ENCODE peak calls at places on chromosomes 5 and 9, in nine cellular contexts. C is ovary, H is heart right ventricle, A is astrocyte of the spinal cord, L is endothelial cell of umbilical vein, R is GM12865, M is A549, K is HFF-Myc, I is DND-41. Q is an unnamed sample.

GRCh38 chr5:134509308-134510040 is 16.0 kb upstream of the JADE2 start:
- DNase-seq in R (no peak), I (no peak), A (peak; percentile 50), H (no peak), C (no peak), K (no peak), L (no peak), M (peak; percentile 35), Q (peak; percentile 95)

GRCh38 chr5:38848637-38849036 is 2.8 kb downstream of the OSMR start:
- DNase-seq in H (no peak), K (no peak), L (no peak), C (no peak), M (no peak), A (no peak), I (no peak), R (no peak), Q (no peak)

GRCh38 chr5:167244583-167244982 is 1046.9 kb upstream of the WWC1 start:
- DNase-seq in I (no peak), L (no peak), C (no peak), R (no peak), A (peak; percentile 18), M (no peak), H (no peak), K (no peak), Q (no peak)

GRCh38 chr9:18976368-18977238 is 56.4 kb downstream of the SAXO1 start:
- DNase-seq in R (peak; percentile 3), A (peak; percentile 83), I (peak; percentile 24), C (no peak), M (no peak), H (no peak), L (peak; percentile 21), K (peak; percentile 60), Q (no peak)

GRCh38 chr9:127450170-127450830 is 906 bp downstream of the RPL12 start:
- DNase-seq in I (peak; percentile 58), L (peak; percentile 16), H (no peak), M (peak; percentile 27), A (peak; percentile 16), K (no peak), R (no peak), C (peak; percentile 34), Q (peak; percentile 45)

GRCh38 chr9:124257070-124257864 is 482 bp upstream of the NEK6 start:
- DNase-seq in M (no peak), I (no peak), L (peak; percentile 13), K (no peak), H (no peak), A (peak; percentile 39), R (no peak), C (no peak), Q (no peak)

GRCh38 chr9:97737429-97737828 is 40.3 kb upstream of the XPA start:
- DNase-seq in I (no peak), A (no peak), K (no peak), H (no peak), C (no peak), L (no peak), R (no peak), M (peak; percentile 44), Q (no peak)

GRCh38 chr9:93830606-93831005 is 124.5 kb downstream of the BARX1 start:
- DNase-seq in L (no peak), R (no peak), K (no peak), M (no peak), H (no peak), I (no peak), C (no peak), A (no peak), Q (no peak)

GRCh38 chr5:82073179-82073578 is 101.4 kb downstream of the ATG10 start:
- DNase-seq in A (peak; percentile 52), L (no peak), K (peak; percentile 16), I (no peak), H (no peak), M (no peak), C (no peak), R (no peak), Q (no peak)

GRCh38 chr5:107389130-107389553 is 281.6 kb downstream of the EFNA5 start:
- DNase-seq in M (peak; percentile 86), L (peak; percentile 92), A (peak; percentile 68), R (peak; percentile 88), H (no peak), I (peak; percentile 63), K (peak; percentile 45), C (no peak), Q (no peak)

GRCh38 chr9:126883636-126884035 is 23.2 kb downstream of the ZBTB34 start:
- DNase-seq in C (no peak), A (no peak), M (no peak), R (no peak), I (no peak), L (no peak), H (no peak), K (no peak), Q (no peak)

GRCh38 chr5:81838307-81838906 is 87.5 kb upstream of the SSBP2 start:
- DNase-seq in K (no peak), R (peak; percentile 67), H (no peak), A (peak; percentile 56), I (peak; percentile 46), M (peak; percentile 62), L (peak; percentile 34), C (no peak), Q (peak; percentile 43)

GRCh38 chr9:123246534-123246933 is 21.9 kb downstream of the STRBP start:
- DNase-seq in L (peak; percentile 58), A (peak; percentile 33), H (no peak), C (no peak), M (no peak), K (no peak), R (no peak), I (no peak), Q (no peak)

GRCh38 chr5:378301-378891 is 56.9 kb downstream of the AHRR start:
- DNase-seq in I (no peak), K (no peak), L (peak; percentile 13), H (no peak), R (peak; percentile 64), M (no peak), A (peak; percentile 62), C (no peak), Q (no peak)

GRCh38 chr9:89768650-89769071 is 163.8 kb downstream of the GADD45G start:
- DNase-seq in A (no peak), R (peak; percentile 34), C (no peak), H (no peak), I (no peak), L (no peak), K (no peak), M (no peak), Q (no peak)

GRCh38 chr5:138448481-138449398 is 9.9 kb downstream of the REEP2 start:
- DNase-seq in R (peak; percentile 15), I (no peak), A (peak; percentile 90), H (no peak), L (no peak), M (peak; percentile 34), C (no peak), K (no peak), Q (no peak)

GRCh38 chr9:109010676-109011655 is 2.3 kb downstream of the CTNNAL1 start:
- DNase-seq in R (peak; percentile 54), A (peak; percentile 86), K (peak; percentile 68), C (peak; percentile 40), L (peak; percentile 91), M (peak; percentile 66), I (no peak), H (no peak), Q (peak; percentile 78)
- H3K4me3 ChIP-seq in R (no peak overlapping the region), A (peak overlapping the region; percentile 74), K (peak overlapping the region; percentile 88), C (peak overlapping the region; percentile 97), L (peak overlapping the region; percentile 68), M (no peak overlapping the region), I (no peak overlapping the region), H (peak overlapping the region; percentile 89), Q (no peak overlapping the region)

DNA sequence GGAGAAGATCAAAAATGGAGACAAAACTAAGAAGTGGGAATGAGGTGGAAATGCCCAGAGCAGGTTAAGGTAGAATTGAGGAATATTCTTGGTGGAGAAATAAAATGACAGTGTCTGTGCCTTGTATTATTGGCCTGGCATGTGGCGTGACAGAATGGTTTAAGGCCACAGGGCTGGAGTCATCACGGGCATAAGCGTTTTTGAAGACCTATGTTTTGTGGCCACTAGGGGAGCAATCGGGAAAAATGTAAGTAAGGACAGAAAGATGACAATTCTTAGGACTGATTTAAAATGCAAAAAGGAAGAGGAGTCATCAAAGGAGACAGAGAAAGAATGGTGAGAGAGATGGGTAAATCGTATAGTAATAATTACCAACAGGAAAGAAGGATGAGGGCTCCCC is 72.2 kb upstream of the EPB41L4A start:
- DNase-seq in I (no peak), L (no peak), H (no peak), R (peak; percentile 45), K (no peak), M (peak; percentile 38), A (no peak), C (no peak), Q (no peak)
- TF ChIP-seq CTCF in I (peak; percentile 50), L (peak; percentile 41), H (peak; percentile 17), R (peak; percentile 68), K (peak; percentile 54), M (peak; percentile 19), A (peak; percentile 38), C (no peak), Q (peak; percentile 14)

GRCh38 chr9:15329539-15330109 is 22.6 kb upstream of the TTC39B start:
- DNase-seq in L (no peak), C (no peak), A (no peak), R (no peak), I (no peak), H (no peak), K (no peak), M (no peak), Q (no peak)
- H3K4me3 ChIP-seq in L (no peak overlapping the region), C (no peak overlapping the region), A (no peak overlapping the region), R (no peak overlapping the region), I (no peak overlapping the region), H (no peak overlapping the region), K (no peak overlapping the region), M (no peak overlapping the region), Q (no peak overlapping the region)

GRCh38 chr9:88373018-88373417 is 15.2 kb upstream of the SPIN1 start:
- DNase-seq in A (no peak), M (no peak), C (no peak), K (no peak), H (no peak), L (no peak), R (no peak), I (no peak), Q (peak; percentile 29)

GRCh38 chr9:88364706-88365105 is 23.5 kb upstream of the SPIN1 start:
- DNase-seq in M (no peak), K (no peak), L (no peak), I (no peak), R (no peak), H (no peak), C (no peak), A (no peak), Q (no peak)

GRCh38 chr9:88372103-88372694 is 16.0 kb upstream of the SPIN1 start:
- DNase-seq in R (no peak), A (no peak), M (no peak), H (no peak), C (no peak), I (no peak), L (no peak), K (no peak), Q (no peak)

GRCh38 chr9:88370346-88370745 is 17.9 kb upstream of the SPIN1 start:
- DNase-seq in K (peak; percentile 17), H (no peak), I (no peak), C (no peak), L (no peak), A (no peak), M (no peak), R (no peak), Q (no peak)
- TF ChIP-seq CTCF in K (no peak), H (no peak), I (no peak), C (no peak), L (no peak), A (no peak), M (no peak), R (no peak), Q (no peak)

GRCh38 chr9:36165766-36166149 is 3.4 kb upstream of the CCIN start:
- DNase-seq in I (no peak), C (no peak), H (no peak), K (no peak), R (no peak), M (no peak), A (peak; percentile 45), L (peak; percentile 34), Q (no peak)
- H3K4me3 ChIP-seq in I (no peak overlapping the region), C (peak overlapping the region; percentile 45), H (peak overlapping the region; percentile 54), K (no peak overlapping the region), R (no peak overlapping the region), M (no peak overlapping the region), A (no peak overlapping the region), L (no peak overlapping the region), Q (no peak overlapping the region)